ENCODE peak calls at places on chromosomes 13 and 19, in four cellular contexts. One of them, this sample, is unnamed.
A peak's percentile ranks its signal among the peaks of the same experiment; 100 is the strongest.

GRCh38 chr13:27534976-27535370 is 84.6 kb upstream of the MTIF3 start:
- DNase-seq in lower lobe of right lung: no peak
- DNase-seq in IMR-90: no peak
- DNase-seq in ovary: no peak
- DNase-seq in this sample: no peak

GRCh38 chr13:61339054-61339621 is 76.5 kb downstream of the PCDH20 start:
- DNase-seq in lower lobe of right lung: no peak
- DNase-seq in IMR-90: no peak
- DNase-seq in ovary: no peak
- DNase-seq in this sample: no peak

GRCh38 chr19:41795031-41795461 is 1.3 kb upstream of the CEACAM3 start:
- DNase-seq in lower lobe of right lung: no peak
- DNase-seq in IMR-90: peak; percentile 16
- DNase-seq in ovary: no peak
- DNase-seq in this sample: peak; percentile 31

GRCh38 chr19:35444735-35445134 is 3.3 kb upstream of the FFAR2 start:
- DNase-seq in lower lobe of right lung: no peak
- DNase-seq in IMR-90: no peak
- DNase-seq in ovary: no peak
- DNase-seq in this sample: no peak

GRCh38 chr19:56133858-56134654 is 7.0 kb upstream of the ZNF444 start:
- DNase-seq in lower lobe of right lung: peak; percentile 71
- DNase-seq in IMR-90: peak; percentile 17
- DNase-seq in ovary: no peak
- DNase-seq in this sample: no peak

GRCh38 chr13:107028751-107029150 is 460.8 kb upstream of the ARGLU1 start:
- DNase-seq in lower lobe of right lung: no peak
- DNase-seq in IMR-90: no peak
- DNase-seq in ovary: no peak
- DNase-seq in this sample: no peak

GRCh38 chr13:59354665-59355064 is 809.1 kb downstream of the DIAPH3 start:
- DNase-seq in lower lobe of right lung: no peak
- DNase-seq in IMR-90: no peak
- DNase-seq in ovary: no peak
- DNase-seq in this sample: no peak

GRCh38 chr19:18270304-18270703 is 3.9 kb downstream of the IQCN start:
- DNase-seq in lower lobe of right lung: no peak
- DNase-seq in IMR-90: no peak
- DNase-seq in ovary: no peak
- DNase-seq in this sample: no peak

GRCh38 chr13:106588367-106588766 is 20.4 kb upstream of the ARGLU1 start:
- DNase-seq in lower lobe of right lung: no peak
- DNase-seq in IMR-90: no peak
- DNase-seq in ovary: no peak
- DNase-seq in this sample: no peak

GRCh38 chr13:95122063-95122462 is 179.2 kb downstream of the ABCC4 start:
- DNase-seq in lower lobe of right lung: no peak
- DNase-seq in IMR-90: peak; percentile 11
- DNase-seq in ovary: no peak
- DNase-seq in this sample: no peak

GRCh38 chr19:2240881-2241760 is 4.5 kb downstream of the SF3A2 start:
- DNase-seq in lower lobe of right lung: peak; percentile 73
- DNase-seq in IMR-90: no peak
- DNase-seq in ovary: no peak
- DNase-seq in this sample: peak; percentile 56

GRCh38 chr19:9128171-9128570 is 1.4 kb upstream of the OR7G3 start:
- DNase-seq in lower lobe of right lung: no peak
- DNase-seq in IMR-90: peak; percentile 4
- DNase-seq in ovary: no peak
- DNase-seq in this sample: no peak

GRCh38 chr19:58364127-58364526 is 1.6 kb upstream of the ZNF497 start:
- DNase-seq in lower lobe of right lung: no peak
- DNase-seq in IMR-90: no peak
- DNase-seq in ovary: no peak
- DNase-seq in this sample: no peak

GRCh38 chr13:72151241-72151640 is 284.2 kb upstream of the DACH1 start:
- DNase-seq in lower lobe of right lung: no peak
- DNase-seq in IMR-90: no peak
- DNase-seq in ovary: no peak
- DNase-seq in this sample: no peak

GRCh38 chr19:38735257-38735686 is 9.0 kb downstream of the CAPN12 start:
- DNase-seq in lower lobe of right lung: peak; percentile 59
- DNase-seq in IMR-90: no peak
- DNase-seq in ovary: no peak
- DNase-seq in this sample: no peak

GRCh38 chr13:60591348-60591747 is 194.3 kb downstream of the TDRD3 start:
- DNase-seq in lower lobe of right lung: no peak
- DNase-seq in IMR-90: peak; percentile 48
- DNase-seq in ovary: no peak
- DNase-seq in this sample: no peak

GRCh38 chr19:12841094-12841493 is 2.8 kb downstream of the MAST1 start:
- DNase-seq in lower lobe of right lung: peak; percentile 50
- DNase-seq in IMR-90: peak; percentile 20
- DNase-seq in ovary: no peak
- DNase-seq in this sample: peak; percentile 41

GRCh38 chr13:50244913-50245574 is 229.8 kb downstream of the KCNRG start:
- DNase-seq in lower lobe of right lung: no peak
- DNase-seq in IMR-90: peak; percentile 88
- DNase-seq in ovary: no peak
- DNase-seq in this sample: no peak
- H3K27ac ChIP-seq in lower lobe of right lung: no peak overlapping the region
- H3K27ac ChIP-seq in IMR-90: no peak overlapping the region
- H3K27ac ChIP-seq in ovary: no peak overlapping the region
- H3K27ac ChIP-seq in this sample: no peak overlapping the region

DNA sequence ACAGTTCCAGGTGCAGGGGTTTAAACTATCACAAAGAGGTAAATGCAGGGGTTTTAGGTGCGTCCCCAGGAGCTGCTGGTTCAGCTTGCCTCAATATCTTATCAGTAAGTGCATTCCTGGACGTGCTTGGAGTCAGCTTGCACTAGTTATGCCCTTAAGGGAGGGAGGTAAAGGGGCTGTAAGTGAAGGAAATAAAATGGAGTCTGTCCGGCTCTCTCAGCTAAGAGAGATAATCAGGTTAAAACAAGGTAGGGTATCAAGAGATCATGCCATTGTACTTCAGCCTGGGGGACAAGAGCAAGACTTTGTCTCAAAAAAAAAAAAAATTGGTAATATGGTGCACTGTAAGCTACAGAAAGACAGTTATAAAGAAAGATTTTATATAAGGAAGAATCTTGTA is 69.7 kb downstream of the ZNF100 start:
- DNase-seq in lower lobe of right lung: no peak
- DNase-seq in IMR-90: no peak
- DNase-seq in ovary: no peak
- DNase-seq in this sample: no peak
- H3K4me3 ChIP-seq in lower lobe of right lung: no peak overlapping the region
- H3K4me3 ChIP-seq in IMR-90: no peak overlapping the region
- H3K4me3 ChIP-seq in ovary: no peak overlapping the region
- H3K4me3 ChIP-seq in this sample: no peak overlapping the region

GRCh38 chr19:16628984-16629691 is 1.1 kb upstream of the MED26 start:
- DNase-seq in lower lobe of right lung: no peak
- DNase-seq in IMR-90: peak; percentile 72
- DNase-seq in ovary: peak; percentile 65
- DNase-seq in this sample: no peak
- TF ChIP-seq CTCF in lower lobe of right lung: no peak
- TF ChIP-seq CTCF in IMR-90: no peak
- TF ChIP-seq CTCF in ovary: no peak
- TF ChIP-seq CTCF in this sample: no peak

GRCh38 chr19:39840492-39840891 is 5.7 kb downstream of the FBL start:
- DNase-seq in lower lobe of right lung: no peak
- DNase-seq in IMR-90: no peak
- DNase-seq in ovary: no peak
- DNase-seq in this sample: no peak

GRCh38 chr19:39843919-39844793 is 2.0 kb downstream of the FBL start:
- DNase-seq in lower lobe of right lung: no peak
- DNase-seq in IMR-90: peak; percentile 58
- DNase-seq in ovary: no peak
- DNase-seq in this sample: no peak

GRCh38 chr19:39841041-39841440 is 5.1 kb downstream of the FBL start:
- DNase-seq in lower lobe of right lung: no peak
- DNase-seq in IMR-90: no peak
- DNase-seq in ovary: no peak
- DNase-seq in this sample: no peak

GRCh38 chr19:39845172-39845571 is 1.0 kb downstream of the FBL start:
- DNase-seq in lower lobe of right lung: no peak
- DNase-seq in IMR-90: no peak
- DNase-seq in ovary: no peak
- DNase-seq in this sample: no peak

GRCh38 chr19:39842693-39843435 is 3.3 kb downstream of the FBL start:
- DNase-seq in lower lobe of right lung: no peak
- DNase-seq in IMR-90: no peak
- DNase-seq in ovary: no peak
- DNase-seq in this sample: no peak
- H3K27ac ChIP-seq in lower lobe of right lung: peak overlapping the region; percentile 33
- H3K27ac ChIP-seq in IMR-90: no peak overlapping the region
- H3K27ac ChIP-seq in ovary: no peak overlapping the region
- H3K27ac ChIP-seq in this sample: no peak overlapping the region

DNA sequence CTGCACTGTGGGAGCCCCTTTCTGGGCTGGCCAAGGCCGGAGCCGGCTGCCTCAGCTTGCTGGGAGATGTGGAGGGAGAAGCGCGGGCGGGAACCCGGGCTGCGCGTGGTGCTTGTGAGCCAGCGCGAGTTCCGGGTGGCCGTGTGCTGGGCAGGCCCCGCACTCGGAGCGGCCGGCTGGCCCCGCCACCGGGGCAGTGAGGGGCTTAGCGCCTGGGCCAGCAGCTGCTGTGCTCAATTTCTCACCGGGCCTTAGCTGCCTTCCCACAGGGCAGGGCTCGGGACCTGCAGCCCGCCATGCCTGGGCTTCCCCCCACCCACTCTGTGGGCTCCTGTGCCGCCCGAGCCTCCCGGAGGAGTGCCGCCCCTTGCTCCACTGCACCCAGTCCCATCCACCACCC is 669.1 kb downstream of the PCDH9 start:
- DNase-seq in lower lobe of right lung: no peak
- DNase-seq in IMR-90: no peak
- DNase-seq in ovary: no peak
- DNase-seq in this sample: no peak
- H3K4me3 ChIP-seq in lower lobe of right lung: no peak overlapping the region
- H3K4me3 ChIP-seq in IMR-90: no peak overlapping the region
- H3K4me3 ChIP-seq in ovary: no peak overlapping the region
- H3K4me3 ChIP-seq in this sample: no peak overlapping the region

DNA sequence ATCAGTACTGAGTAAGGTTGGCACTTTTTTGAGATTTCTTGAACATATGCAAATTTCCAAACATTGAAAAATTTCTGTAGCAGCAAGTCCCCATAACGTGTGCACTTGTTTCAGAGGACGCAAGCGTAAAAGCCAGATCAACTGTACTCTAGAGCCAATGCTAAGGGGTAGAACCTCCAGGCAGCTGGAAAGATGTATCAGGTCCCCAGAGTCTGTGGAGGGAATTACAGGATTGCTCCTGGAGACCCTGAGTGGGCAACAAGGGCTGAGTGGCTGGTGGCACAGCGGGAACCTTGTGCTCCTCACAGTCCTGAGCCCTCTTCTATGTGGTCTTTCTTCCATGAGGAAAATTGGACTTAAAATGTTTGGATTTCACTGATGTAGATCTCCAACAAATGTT is 53.9 kb upstream of the AMER2 start:
- DNase-seq in lower lobe of right lung: no peak
- DNase-seq in IMR-90: no peak
- DNase-seq in ovary: no peak
- DNase-seq in this sample: no peak
- TF ChIP-seq CTCF in lower lobe of right lung: no peak
- TF ChIP-seq CTCF in IMR-90: no peak
- TF ChIP-seq CTCF in ovary: no peak
- TF ChIP-seq CTCF in this sample: no peak

DNA sequence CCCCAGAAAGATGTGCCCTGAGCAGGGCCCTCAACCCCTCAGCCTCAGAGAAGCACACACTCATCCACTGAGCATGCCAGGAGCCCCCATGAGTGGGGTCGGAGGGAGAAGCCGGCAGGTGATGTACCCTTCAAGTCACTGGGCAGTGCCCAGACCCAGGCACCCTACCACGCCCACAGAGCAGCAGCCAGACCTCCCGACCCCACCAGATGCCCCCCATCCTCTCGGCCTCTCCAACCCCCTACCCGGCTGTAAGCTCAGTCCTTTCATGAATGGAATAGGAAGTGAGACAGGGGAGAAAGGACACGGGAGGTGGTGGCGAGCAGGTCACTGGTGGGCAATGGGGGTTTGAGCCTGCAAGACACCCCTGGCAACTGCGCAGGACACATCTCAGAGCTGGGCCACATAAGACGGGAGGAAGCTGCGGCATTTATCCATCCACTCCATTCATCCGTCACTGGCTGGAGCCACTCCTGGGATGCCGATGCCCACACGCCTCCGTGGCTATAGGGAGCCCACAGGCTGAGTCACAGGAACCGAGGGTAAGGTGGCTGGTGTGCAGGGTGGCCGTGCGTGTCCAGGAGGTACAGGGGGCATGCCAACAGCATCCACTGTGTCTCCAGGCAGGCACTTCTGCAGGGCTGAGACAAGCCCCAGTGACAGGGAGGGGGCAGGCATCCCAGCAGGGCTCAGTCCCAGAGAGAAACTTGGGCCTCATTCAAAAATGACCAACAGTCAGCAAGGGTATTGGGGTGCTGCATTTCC is 23.8 kb upstream of the VSTM2B start:
- DNase-seq in lower lobe of right lung: peak; percentile 20
- DNase-seq in IMR-90: no peak
- DNase-seq in ovary: no peak
- DNase-seq in this sample: peak; percentile 31
- H3K27ac ChIP-seq in lower lobe of right lung: no peak overlapping the region
- H3K27ac ChIP-seq in IMR-90: no peak overlapping the region
- H3K27ac ChIP-seq in ovary: no peak overlapping the region
- H3K27ac ChIP-seq in this sample: no peak overlapping the region

This sample was measured in dorsolateral prefrontal cortex.